ENCODE peak calls at places on chromosomes 2 and 18, in five cellular contexts. One of them, this sample, is unnamed.

GRCh38 chr18:62536005-62536404 is 13.2 kb downstream of the ZCCHC2 start:
- DNase-seq in gastrocnemius medialis: no peak
- DNase-seq in activated naive CD8-positive, alpha-beta T cell treated with anti-CD3 and anti-CD28 coated beads, Interleukin-2, amount 50 U/mL, for 16 hours: no peak
- DNase-seq in cardiac fibroblast: no peak
- DNase-seq in A172: no peak
- DNase-seq in this sample: no peak

GRCh38 chr2:10028988-10029874 is 14.1 kb upstream of the KLF11 start:
- DNase-seq in A172: peak
- DNase-seq in gastrocnemius medialis: no peak
- DNase-seq in cardiac fibroblast: no peak
- DNase-seq in activated naive CD8-positive, alpha-beta T cell treated with anti-CD3 and anti-CD28 coated beads, Interleukin-2, amount 50 U/mL, for 16 hours: no peak
- DNase-seq in this sample: peak

GRCh38 chr2:237060518-237061312 is 25.0 kb upstream of the COPS8 start:
- DNase-seq in gastrocnemius medialis: no peak
- DNase-seq in activated naive CD8-positive, alpha-beta T cell treated with anti-CD3 and anti-CD28 coated beads, Interleukin-2, amount 50 U/mL, for 16 hours: no peak
- DNase-seq in A172: peak
- DNase-seq in cardiac fibroblast: peak
- DNase-seq in this sample: peak

GRCh38 chr18:36297419-36298112 is at the start of gene FHOD3:
- DNase-seq in activated naive CD8-positive, alpha-beta T cell treated with anti-CD3 and anti-CD28 coated beads, Interleukin-2, amount 50 U/mL, for 16 hours: no peak
- DNase-seq in A172: peak
- DNase-seq in gastrocnemius medialis: peak
- DNase-seq in cardiac fibroblast: peak
- DNase-seq in this sample: peak

GRCh38 chr2:162029287-162029901 is 44.6 kb downstream of the DPP4 start:
- DNase-seq in gastrocnemius medialis: no peak
- DNase-seq in cardiac fibroblast: peak
- DNase-seq in A172: peak
- DNase-seq in activated naive CD8-positive, alpha-beta T cell treated with anti-CD3 and anti-CD28 coated beads, Interleukin-2, amount 50 U/mL, for 16 hours: no peak
- DNase-seq in this sample: no peak

GRCh38 chr2:147490612-147491261 is 354.1 kb upstream of the ACVR2A start:
- DNase-seq in activated naive CD8-positive, alpha-beta T cell treated with anti-CD3 and anti-CD28 coated beads, Interleukin-2, amount 50 U/mL, for 16 hours: no peak
- DNase-seq in cardiac fibroblast: no peak
- DNase-seq in gastrocnemius medialis: no peak
- DNase-seq in A172: peak
- DNase-seq in this sample: no peak

GRCh38 chr2:40364143-40364903 is 87.6 kb downstream of the SLC8A1 start:
- DNase-seq in A172: no peak
- DNase-seq in gastrocnemius medialis: no peak
- DNase-seq in cardiac fibroblast: peak
- DNase-seq in activated naive CD8-positive, alpha-beta T cell treated with anti-CD3 and anti-CD28 coated beads, Interleukin-2, amount 50 U/mL, for 16 hours: no peak
- DNase-seq in this sample: no peak

GRCh38 chr2:228705331-228705730 is 523.8 kb upstream of the SPHKAP start:
- DNase-seq in gastrocnemius medialis: peak
- DNase-seq in activated naive CD8-positive, alpha-beta T cell treated with anti-CD3 and anti-CD28 coated beads, Interleukin-2, amount 50 U/mL, for 16 hours: no peak
- DNase-seq in A172: no peak
- DNase-seq in cardiac fibroblast: no peak
- DNase-seq in this sample: no peak

GRCh38 chr2:119739580-119740255 is 20.0 kb upstream of the PTPN4 start:
- DNase-seq in cardiac fibroblast: no peak
- DNase-seq in A172: no peak
- DNase-seq in gastrocnemius medialis: peak
- DNase-seq in activated naive CD8-positive, alpha-beta T cell treated with anti-CD3 and anti-CD28 coated beads, Interleukin-2, amount 50 U/mL, for 16 hours: no peak
- DNase-seq in this sample: no peak

GRCh38 chr2:156088598-156088997 is 243.9 kb downstream of the NR4A2 start:
- DNase-seq in gastrocnemius medialis: no peak
- DNase-seq in A172: peak
- DNase-seq in activated naive CD8-positive, alpha-beta T cell treated with anti-CD3 and anti-CD28 coated beads, Interleukin-2, amount 50 U/mL, for 16 hours: no peak
- DNase-seq in cardiac fibroblast: no peak
- DNase-seq in this sample: no peak

GRCh38 chr2:227939271-227940027 is 68.0 kb downstream of the DAW1 start:
- DNase-seq in cardiac fibroblast: peak
- DNase-seq in gastrocnemius medialis: no peak
- DNase-seq in A172: peak
- DNase-seq in activated naive CD8-positive, alpha-beta T cell treated with anti-CD3 and anti-CD28 coated beads, Interleukin-2, amount 50 U/mL, for 16 hours: no peak
- DNase-seq in this sample: peak

GRCh38 chr2:9681427-9681817 is 50.6 kb upstream of the YWHAQ start:
- DNase-seq in A172: no peak
- DNase-seq in gastrocnemius medialis: no peak
- DNase-seq in cardiac fibroblast: no peak
- DNase-seq in activated naive CD8-positive, alpha-beta T cell treated with anti-CD3 and anti-CD28 coated beads, Interleukin-2, amount 50 U/mL, for 16 hours: no peak
- DNase-seq in this sample: no peak

GRCh38 chr18:79600141-79600540 is 79.5 kb upstream of the CTDP1 start:
- DNase-seq in A172: no peak
- DNase-seq in gastrocnemius medialis: no peak
- DNase-seq in activated naive CD8-positive, alpha-beta T cell treated with anti-CD3 and anti-CD28 coated beads, Interleukin-2, amount 50 U/mL, for 16 hours: no peak
- DNase-seq in cardiac fibroblast: no peak
- DNase-seq in this sample: no peak

This sample was measured in GM13977.